ENCODE peak calls at places on chromosomes 2 and 18, in four cellular contexts. F is HepG2, V is H1, W is GM12878. X is an unnamed sample.
A peak's percentile ranks its signal among the peaks of the same experiment; 100 is the strongest.

GRCh38 chr2:200702646-200703118 is 109.0 kb upstream of the BZW1 start:
- DNase-seq in F (peak; percentile 80), V (no peak), W (no peak), X (no peak)

GRCh38 chr2:10452956-10453885 is 5.1 kb upstream of the ODC1 start:
- DNase-seq in F (no peak), V (no peak), W (no peak), X (no peak)

GRCh38 chr18:9048808-9049494 is 53.5 kb upstream of the NDUFV2 start:
- DNase-seq in F (no peak), V (no peak), W (no peak), X (no peak)

GRCh38 chr2:26892133-26892532 is 44.2 kb downstream of the DPYSL5 start:
- DNase-seq in F (no peak), V (no peak), W (no peak), X (no peak)

GRCh38 chr2:48112911-48113687 is 206.8 kb upstream of the FBXO11 start:
- DNase-seq in F (peak; percentile 18), V (no peak), W (no peak), X (no peak)

GRCh38 chr2:29916571-29916970 is 4.8 kb downstream of the ALK start:
- DNase-seq in F (no peak), V (no peak), W (no peak), X (no peak)

GRCh38 chr2:229704231-229704630 is 10.1 kb downstream of the DNER start:
- DNase-seq in F (no peak), V (no peak), W (no peak), X (no peak)

GRCh38 chr2:230937362-230937761 is 12.3 kb upstream of the GPR55 start:
- DNase-seq in F (no peak), V (no peak), W (no peak), X (no peak)

GRCh38 chr2:5915926-5916325 is 223.7 kb downstream of the SOX11 start:
- DNase-seq in F (peak; percentile 16), V (peak; percentile 85), W (no peak), X (peak; percentile 9)

GRCh38 chr2:170498559-170498958 is 216.6 kb upstream of the SP5 start:
- DNase-seq in F (no peak), V (no peak), W (no peak), X (no peak)

GRCh38 chr2:143261986-143262784 is 133.0 kb downstream of the ARHGAP15 start:
- DNase-seq in F (no peak), V (no peak), W (no peak), X (no peak)

GRCh38 chr2:73890301-73891092 is 2.3 kb upstream of the ACTG2 start:
- DNase-seq in F (peak; percentile 19), V (no peak), W (no peak), X (no peak)

GRCh38 chr2:232315049-232315922 is 63.3 kb upstream of the ALPP start:
- DNase-seq in F (no peak), V (no peak), W (peak; percentile 63), X (no peak)

GRCh38 chr2:26666671-26667070 is 25.5 kb upstream of the CIB4 start:
- DNase-seq in F (no peak), V (no peak), W (no peak), X (no peak)

GRCh38 chr2:48249631-48250473 is 280.1 kb upstream of the STON1 start:
- DNase-seq in F (peak; percentile 89), V (no peak), W (no peak), X (no peak)

GRCh38 chr2:58304843-58305242 is 63.7 kb upstream of the FANCL start:
- DNase-seq in F (no peak), V (no peak), W (no peak), X (no peak)

GRCh38 chr2:6353669-6354068 is 512.0 kb downstream of the CMPK2 start:
- DNase-seq in F (no peak), V (no peak), W (peak; percentile 79), X (no peak)

GRCh38 chr2:150866431-150866830 is 379.0 kb upstream of the RND3 start:
- DNase-seq in F (no peak), V (no peak), W (no peak), X (no peak)

GRCh38 chr2:8624855-8625398 is 56.9 kb upstream of the ID2 start:
- DNase-seq in F (peak; percentile 82), V (no peak), W (no peak), X (no peak)

GRCh38 chr2:127776122-127776780 is 34.7 kb downstream of the WDR33 start:
- DNase-seq in F (peak; percentile 39), V (no peak), W (no peak), X (no peak)

GRCh38 chr18:60503166-60503565 is 130.6 kb upstream of the MC4R start:
- DNase-seq in F (no peak), V (no peak), W (no peak), X (no peak)

GRCh38 chr2:26840937-26841610 is 6.9 kb upstream of the DPYSL5 start:
- DNase-seq in F (peak; percentile 15), V (no peak), W (no peak), X (peak; percentile 35)

GRCh38 chr2:187143537-187143936 is 294.6 kb upstream of the ZSWIM2 start:
- DNase-seq in F (no peak), V (no peak), W (no peak), X (no peak)

GRCh38 chr2:142286618-142287017 is 155.8 kb upstream of the LRP1B start:
- DNase-seq in F (peak; percentile 55), V (peak; percentile 55), W (no peak), X (peak; percentile 5)

GRCh38 chr2:96085541-96086355 is 30.6 kb downstream of the ADRA2B start:
- DNase-seq in F (no peak), V (no peak), W (no peak), X (no peak)
- TF ChIP-seq HDAC2 in F (no peak), V (no peak), W (no peak), X (no peak)

GRCh38 chr18:26700201-26700600 is 151.8 kb upstream of the KCTD1 start:
- DNase-seq in F (no peak), V (no peak), W (no peak), X (no peak)
- H3K27me3 ChIP-seq in F (no peaks in the 10 kb centered on the region), V (peaks cover 23% of the 10 kb centered on the region), W (no peaks in the 10 kb centered on the region), X (no peaks in the 10 kb centered on the region)

GRCh38 chr2:11683966-11684365 is 14.0 kb upstream of the NTSR2 start:
- DNase-seq in F (no peak), V (no peak), W (no peak), X (no peak)

GRCh38 chr2:11683486-11683885 is 13.5 kb upstream of the NTSR2 start:
- DNase-seq in F (no peak), V (no peak), W (no peak), X (no peak)

GRCh38 chr2:11680901-11681721 is 11.1 kb upstream of the NTSR2 start:
- DNase-seq in F (no peak), V (no peak), W (no peak), X (no peak)

GRCh38 chr2:11681722-11682589 is 12.0 kb upstream of the NTSR2 start:
- DNase-seq in F (peak; percentile 55), V (peak; percentile 94), W (no peak), X (peak; percentile 71)

DNA sequence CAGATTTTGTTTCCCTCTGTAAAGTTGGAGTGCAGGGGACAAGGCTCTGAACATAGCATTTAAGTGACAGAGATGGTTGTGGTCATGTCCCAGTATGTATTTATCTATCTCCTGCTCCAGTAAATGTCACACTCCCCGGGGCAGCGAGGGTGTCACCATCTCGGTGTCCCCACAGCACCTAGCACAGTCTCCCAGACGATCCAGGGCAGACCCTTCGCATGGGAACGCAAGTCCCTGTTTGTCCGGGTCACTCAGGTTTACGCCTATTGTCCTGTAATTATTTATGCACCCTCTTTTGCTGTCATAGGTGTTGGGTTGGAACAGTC is 12.6 kb upstream of the NTSR2 start:
- DNase-seq in F (no peak), V (no peak), W (no peak), X (no peak)
- TF ChIP-seq HDAC2 in F (no peak), V (no peak), W (no peak), X (no peak)

GRCh38 chr2:21035974-21036707 is 7.7 kb downstream of the APOB start:
- DNase-seq in F (no peak), V (no peak), W (no peak), X (no peak)
- H3K27me3 ChIP-seq in F (no peaks in the 10 kb centered on the region), V (no peaks in the 10 kb centered on the region), W (no peaks in the 10 kb centered on the region), X (peaks cover 4% of the 10 kb centered on the region)